ENCODE peak calls at places on chromosomes 5 and 9, in nine cellular contexts. X, B, Z, Q, J, V, E, T and R are unnamed samples.

GRCh38 chr5:36414869-36415282 is 113.2 kb upstream of the RANBP3L start:
- DNase-seq in Q (peak), Z (peak), B (no peak), X (no peak), T (no peak), E (peak), V (peak), J (peak), R (no peak)

GRCh38 chr5:148268556-148268955 is at the start of gene SPINK13:
- DNase-seq in X (no peak), V (peak), Q (peak), E (peak), J (peak), Z (no peak), B (no peak), T (no peak), R (no peak)

GRCh38 chr9:132023409-132024180 is 56.1 kb downstream of the MED27 start:
- DNase-seq in J (no peak), V (no peak), Q (no peak), Z (peak), B (no peak), X (no peak), E (no peak), T (no peak), R (no peak)

GRCh38 chr9:15276328-15276969 is 30.6 kb downstream of the TTC39B start:
- DNase-seq in Z (no peak), B (no peak), E (no peak), V (no peak), T (no peak), X (no peak), J (no peak), Q (no peak), R (no peak)

GRCh38 chr5:176389114-176389768 is 690 bp downstream of the HIGD2A start:
- DNase-seq in J (no peak), Q (no peak), B (peak), T (peak), Z (peak), E (no peak), V (no peak), X (no peak), R (no peak)

GRCh38 chr9:16496908-16497307 is 373.6 kb downstream of the BNC2 start:
- DNase-seq in Z (no peak), B (no peak), T (no peak), X (no peak), E (no peak), V (no peak), Q (no peak), J (no peak), R (no peak)

GRCh38 chr5:133895979-133896378 is 72.4 kb downstream of the C5orf15 start:
- DNase-seq in E (no peak), B (no peak), V (no peak), X (no peak), Z (no peak), T (no peak), J (no peak), Q (no peak), R (no peak)

GRCh38 chr9:18061332-18061731 is 412.6 kb upstream of the ADAMTSL1 start:
- DNase-seq in T (no peak), E (no peak), B (no peak), X (no peak), J (no peak), Q (no peak), Z (no peak), V (no peak), R (no peak)

GRCh38 chr5:27266184-27266583 is 227.8 kb upstream of the CDH9 start:
- DNase-seq in E (no peak), B (no peak), Z (no peak), Q (no peak), X (no peak), V (peak), T (no peak), J (no peak), R (no peak)

GRCh38 chr5:156295434-156295833 is 31.5 kb upstream of the SGCD start:
- DNase-seq in E (no peak), J (no peak), X (no peak), T (no peak), Q (no peak), V (no peak), Z (no peak), B (no peak), R (no peak)

GRCh38 chr5:109168151-109168550 is 241.6 kb downstream of the PJA2 start:
- DNase-seq in B (no peak), Z (no peak), V (no peak), J (no peak), Q (no peak), T (no peak), X (no peak), E (no peak), R (no peak)

GRCh38 chr9:109453210-109453842 is 44.8 kb downstream of the PTPN3 start:
- DNase-seq in B (no peak), X (no peak), T (no peak), E (peak), Z (no peak), J (no peak), Q (peak), V (peak), R (no peak)

GRCh38 chr5:179504600-179505396 is 45.6 kb upstream of the RUFY1 start:
- DNase-seq in Q (no peak), V (no peak), B (no peak), E (no peak), Z (no peak), T (no peak), J (no peak), X (no peak), R (no peak)

GRCh38 chr5:42656661-42657035 is 100.0 kb upstream of the CCDC152 start:
- DNase-seq in Q (no peak), X (no peak), E (no peak), B (no peak), Z (no peak), V (peak), T (no peak), J (peak), R (no peak)

GRCh38 chr5:145233461-145233860 is 601.7 kb downstream of the PRELID2 start:
- DNase-seq in X (no peak), Z (no peak), J (no peak), Q (no peak), T (no peak), B (no peak), E (no peak), V (no peak), R (no peak)

GRCh38 chr5:154995679-154996078 is 17.9 kb upstream of the KIF4B start:
- DNase-seq in Z (no peak), J (no peak), X (no peak), B (no peak), Q (no peak), E (peak), T (no peak), V (no peak), R (no peak)

GRCh38 chr5:97541864-97542263 is 358.8 kb upstream of the RIOK2 start:
- DNase-seq in B (no peak), V (no peak), X (no peak), Q (no peak), J (no peak), Z (no peak), E (no peak), T (no peak), R (no peak)

GRCh38 chr5:170751631-170752030 is 31.9 kb upstream of the GABRP start:
- DNase-seq in Z (no peak), E (peak), X (no peak), T (no peak), J (no peak), B (no peak), Q (no peak), V (no peak), R (no peak)

GRCh38 chr5:32076699-32077695 is 97.1 kb downstream of the GOLPH3 start:
- DNase-seq in Z (peak), V (peak), T (peak), E (peak), B (no peak), J (peak), X (peak), Q (peak), R (no peak)

GRCh38 chr9:86792136-86792535 is 155.2 kb downstream of the GAS1 start:
- DNase-seq in E (no peak), Z (no peak), T (no peak), B (no peak), V (no peak), X (no peak), Q (no peak), J (peak), R (no peak)

GRCh38 chr9:134053941-134054761 is 13.7 kb downstream of the BRD3 start:
- DNase-seq in B (no peak), X (peak), Q (no peak), V (no peak), E (no peak), J (no peak), Z (no peak), T (no peak), R (no peak)

GRCh38 chr9:22141906-22142305 is 132.8 kb upstream of the CDKN2B start:
- DNase-seq in B (no peak), T (no peak), Q (no peak), E (no peak), Z (no peak), J (peak), V (peak), X (no peak), R (no peak)

GRCh38 chr9:131580358-131580757 is 35.0 kb downstream of the PRRT1B start:
- DNase-seq in J (no peak), T (no peak), E (no peak), V (no peak), X (no peak), Q (no peak), Z (no peak), B (no peak), R (no peak)

GRCh38 chr9:20119566-20119965 is 330.7 kb upstream of the SLC24A2 start:
- DNase-seq in Q (no peak), J (no peak), T (no peak), V (no peak), E (no peak), B (no peak), Z (no peak), X (no peak), R (no peak)

GRCh38 chr5:106376522-106376921 is 1294.2 kb downstream of the EFNA5 start:
- DNase-seq in T (no peak), Z (no peak), Q (no peak), B (no peak), X (no peak), V (peak), J (peak), E (no peak), R (no peak)

GRCh38 chr5:149500922-149501582 is 50.2 kb downstream of the CSNK1A1 start:
- DNase-seq in T (no peak), E (no peak), J (peak), X (no peak), V (peak), Z (no peak), Q (peak), B (no peak), R (no peak)

GRCh38 chr5:92505925-92506324 is 1075.1 kb downstream of the NR2F1-AS1 start:
- DNase-seq in J (peak), X (no peak), E (no peak), T (no peak), V (peak), Q (no peak), Z (no peak), B (no peak), R (no peak)

GRCh38 chr9:121725008-121725795 is 73.8 kb downstream of the DAB2IP start:
- DNase-seq in V (peak), T (no peak), Z (no peak), X (peak), B (no peak), Q (peak), E (no peak), J (peak), R (no peak)

GRCh38 chr5:74550927-74551326 is 89.6 kb downstream of the ENC1 start:
- DNase-seq in X (no peak), E (no peak), B (no peak), J (no peak), V (no peak), T (no peak), Z (no peak), Q (no peak), R (no peak)

GRCh38 chr5:179841621-179842020 is 17.0 kb downstream of the MRNIP start:
- DNase-seq in J (no peak), E (no peak), V (no peak), Z (no peak), X (no peak), Q (no peak), B (no peak), T (no peak), R (no peak)

GRCh38 chr5:36756848-36757247 is 119.7 kb upstream of the NIPBL start:
- DNase-seq in T (no peak), X (no peak), B (no peak), V (no peak), E (no peak), Z (no peak), Q (no peak), J (no peak), R (no peak)

GRCh38 chr9:136631038-136632000 is 31.4 kb upstream of the EGFL7 start:
- DNase-seq in Q (peak), E (peak), X (peak), T (no peak), Z (peak), B (no peak), J (peak), V (peak), R (no peak)

GRCh38 chr9:19087601-19088000 is 15.1 kb downstream of the HAUS6 start:
- DNase-seq in B (no peak), Z (no peak), X (no peak), E (no peak), Q (no peak), T (no peak), J (peak), V (peak), R (no peak)

GRCh38 chr5:105581988-105582690 is 2019.5 kb upstream of the NUDT12 start:
- DNase-seq in X (no peak), T (no peak), B (no peak), Z (peak), Q (no peak), E (no peak), J (no peak), V (no peak), R (no peak)

GRCh38 chr5:154985126-154985525 is 28.4 kb upstream of the KIF4B start:
- DNase-seq in J (no peak), B (no peak), V (no peak), E (no peak), X (no peak), T (no peak), Z (no peak), Q (no peak), R (no peak)

GRCh38 chr9:109411069-109411761 is 86.9 kb downstream of the PTPN3 start:
- DNase-seq in B (no peak), E (no peak), V (no peak), T (no peak), Z (no peak), J (no peak), X (no peak), Q (no peak), R (no peak)

GRCh38 chr9:97363661-97364299 is 48.1 kb upstream of the TDRD7 start:
- DNase-seq in Q (no peak), V (no peak), Z (no peak), B (no peak), T (no peak), J (no peak), E (peak), X (no peak), R (no peak)

GRCh38 chr9:128078504-128079434 is 10.7 kb downstream of the SLC25A25 start:
- DNase-seq in B (no peak), E (peak), Z (no peak), X (no peak), Q (no peak), J (peak), T (no peak), V (peak), R (no peak)

GRCh38 chr9:90445391-90445790 is 197.2 kb downstream of the DIRAS2 start:
- DNase-seq in T (no peak), Q (no peak), V (no peak), E (no peak), B (no peak), X (no peak), Z (no peak), J (no peak), R (no peak)